ENCODE peak calls at places on chromosomes 5 and 9, in four cellular contexts. One of them, this sample, is unnamed.

GRCh38 chr9:110241491-110242321 is 14.6 kb downstream of the TXN start:
- DNase-seq in NCI-H82: no peak
- DNase-seq in NCI-H1930: no peak
- DNase-seq in iris pigment epithelial cell: peak
- DNase-seq in this sample: peak

GRCh38 chr9:35605336-35606137 is 475 bp downstream of the TESK1 start:
- DNase-seq in NCI-H82: peak
- DNase-seq in NCI-H1930: no peak
- DNase-seq in iris pigment epithelial cell: peak
- DNase-seq in this sample: no peak

GRCh38 chr5:131196331-131196730 is 25.6 kb downstream of the LYRM7 start:
- DNase-seq in NCI-H82: no peak
- DNase-seq in NCI-H1930: no peak
- DNase-seq in iris pigment epithelial cell: no peak
- DNase-seq in this sample: no peak

GRCh38 chr9:34227445-34227844 is 48.6 kb downstream of the UBAP1 start:
- DNase-seq in NCI-H82: no peak
- DNase-seq in NCI-H1930: no peak
- DNase-seq in iris pigment epithelial cell: peak
- DNase-seq in this sample: no peak

GRCh38 chr9:89593776-89594427 is 10.9 kb upstream of the GADD45G start:
- DNase-seq in NCI-H82: peak
- DNase-seq in NCI-H1930: no peak
- DNase-seq in iris pigment epithelial cell: peak
- DNase-seq in this sample: peak

GRCh38 chr5:8961219-8961618 is 584.7 kb downstream of the SEMA5A start:
- DNase-seq in NCI-H82: no peak
- DNase-seq in NCI-H1930: no peak
- DNase-seq in iris pigment epithelial cell: no peak
- DNase-seq in this sample: no peak

GRCh38 chr5:31605920-31606319 is 33.0 kb upstream of the PDZD2 start:
- DNase-seq in NCI-H82: no peak
- DNase-seq in NCI-H1930: no peak
- DNase-seq in iris pigment epithelial cell: no peak
- DNase-seq in this sample: no peak

GRCh38 chr9:98806394-98807069 is 938 bp upstream of the GALNT12 start:
- DNase-seq in NCI-H82: no peak
- DNase-seq in NCI-H1930: no peak
- DNase-seq in iris pigment epithelial cell: peak
- DNase-seq in this sample: peak

GRCh38 chr9:21031091-21031817 is at the start of gene HACD4:
- DNase-seq in NCI-H82: no peak
- DNase-seq in NCI-H1930: no peak
- DNase-seq in iris pigment epithelial cell: peak
- DNase-seq in this sample: peak

GRCh38 chr9:83012578-83013260 is 50.2 kb downstream of the RASEF start:
- DNase-seq in NCI-H82: no peak
- DNase-seq in NCI-H1930: no peak
- DNase-seq in iris pigment epithelial cell: peak
- DNase-seq in this sample: peak

GRCh38 chr9:134419684-134420076 is 93.4 kb downstream of the RXRA start:
- DNase-seq in NCI-H82: peak
- DNase-seq in NCI-H1930: no peak
- DNase-seq in iris pigment epithelial cell: no peak
- DNase-seq in this sample: no peak

GRCh38 chr5:83608122-83608521 is 112.5 kb downstream of the HAPLN1 start:
- DNase-seq in NCI-H82: peak
- DNase-seq in NCI-H1930: no peak
- DNase-seq in iris pigment epithelial cell: peak
- DNase-seq in this sample: peak

GRCh38 chr5:14810282-14810681 is 61.3 kb downstream of the ANKH start:
- DNase-seq in NCI-H82: no peak
- DNase-seq in NCI-H1930: no peak
- DNase-seq in iris pigment epithelial cell: no peak
- DNase-seq in this sample: no peak

GRCh38 chr9:75051285-75051684 is 23.2 kb upstream of the CARNMT1 start:
- DNase-seq in NCI-H82: no peak
- DNase-seq in NCI-H1930: no peak
- DNase-seq in iris pigment epithelial cell: no peak
- DNase-seq in this sample: no peak

This sample was measured in M059J.